ENCODE peak calls at places on chromosomes 3 and 15, in ten cellular contexts. I, Y, R, M, Q, W, U, F, J and D are unnamed samples.

GRCh38 chr3:156551746-156552145 is 3.2 kb downstream of the SSR3 start:
- DNase-seq in I (peak), Y (no peak), R (no peak), M (no peak), Q (peak), W (peak), U (peak), F (no peak), J (no peak), D (peak)

GRCh38 chr3:48425281-48425812 is 4.5 kb downstream of the PLXNB1 start:
- DNase-seq in I (no peak), Y (no peak), R (no peak), M (no peak), Q (no peak), W (no peak), U (peak), F (no peak), J (no peak), D (no peak)

GRCh38 chr3:58260261-58260731 is 22.7 kb downstream of the ABHD6 start:
- DNase-seq in I (peak), Y (no peak), R (peak), M (no peak), Q (peak), W (peak), U (peak), F (no peak), J (no peak), D (peak)

GRCh38 chr3:23440416-23441294 is 237.5 kb downstream of the UBE2E2 start:
- DNase-seq in I (no peak), Y (no peak), R (no peak), M (no peak), Q (no peak), W (no peak), U (no peak), F (no peak), J (no peak), D (no peak)

GRCh38 chr3:132626955-132627354 is 29.9 kb downstream of the ACKR4 start:
- DNase-seq in I (no peak), Y (no peak), R (no peak), M (no peak), Q (no peak), W (no peak), U (no peak), F (no peak), J (no peak), D (no peak)

GRCh38 chr3:44554626-44555592 is at the start of gene ZKSCAN7:
- DNase-seq in I (no peak), Y (peak), R (no peak), M (peak), Q (peak), W (peak), U (peak), F (no peak), J (peak), D (peak)

GRCh38 chr15:64009798-64010241 is 36.5 kb downstream of the DAPK2 start:
- DNase-seq in I (peak), Y (peak), R (no peak), M (peak), Q (peak), W (peak), U (no peak), F (no peak), J (no peak), D (peak)

GRCh38 chr15:76333720-76334437 is 2.7 kb upstream of the ISL2 start:
- DNase-seq in I (no peak), Y (no peak), R (no peak), M (no peak), Q (no peak), W (no peak), U (no peak), F (no peak), J (no peak), D (no peak)

GRCh38 chr3:175386630-175387029 is 527.5 kb downstream of the NAALADL2 start:
- DNase-seq in I (peak), Y (no peak), R (no peak), M (no peak), Q (peak), W (peak), U (peak), F (peak), J (no peak), D (peak)

GRCh38 chr3:62164746-62165145 is 208.6 kb downstream of the FEZF2 start:
- DNase-seq in I (no peak), Y (no peak), R (no peak), M (no peak), Q (no peak), W (no peak), U (no peak), F (no peak), J (no peak), D (no peak)

GRCh38 chr15:69994429-69995201 is 103.1 kb downstream of the TLE3 start:
- DNase-seq in I (no peak), Y (no peak), R (no peak), M (no peak), Q (no peak), W (no peak), U (no peak), F (no peak), J (no peak), D (no peak)

GRCh38 chr3:39935261-39935660 is 125.9 kb downstream of the MYRIP start:
- DNase-seq in I (no peak), Y (no peak), R (no peak), M (no peak), Q (no peak), W (no peak), U (no peak), F (no peak), J (no peak), D (no peak)

GRCh38 chr15:70596354-70597055 is 166.9 kb downstream of the UACA start:
- DNase-seq in I (peak), Y (no peak), R (peak), M (no peak), Q (peak), W (peak), U (peak), F (peak), J (no peak), D (peak)

GRCh38 chr3:134708671-134709070 is 57.8 kb upstream of the KY start:
- DNase-seq in I (peak), Y (no peak), R (no peak), M (no peak), Q (no peak), W (no peak), U (no peak), F (no peak), J (no peak), D (peak)

GRCh38 chr3:164332856-164333802 is 745.2 kb downstream of the SI start:
- DNase-seq in I (no peak), Y (no peak), R (no peak), M (no peak), Q (no peak), W (no peak), U (no peak), F (no peak), J (no peak), D (no peak)